ENCODE peak calls at places on chromosomes 13 and 19, in eight cellular contexts. One of them, this sample, is unnamed.

GRCh38 chr19:41930926-41931592 is 2.8 kb upstream of the ERFL start:
- DNase-seq in GM19239: no peak
- DNase-seq in NCI-H1105: no peak
- DNase-seq in activated T-cell treated with anti-CD3 and anti-CD28 coated beads, Interleukin-2, amount 50 U/mL, for 48 hours: peak; percentile 41
- DNase-seq in NCI-H510A treated with DMSO at 0.1 percent for 48 hours: no peak
- DNase-seq in stromal cell of bone marrow: no peak
- DNase-seq in heart right ventricle: no peak
- DNase-seq in Caco-2: no peak
- DNase-seq in this sample: no peak

GRCh38 chr13:92510416-92510815 is 716.2 kb upstream of the GPC6 start:
- DNase-seq in NCI-H510A treated with DMSO at 0.1 percent for 48 hours: no peak
- DNase-seq in activated T-cell treated with anti-CD3 and anti-CD28 coated beads, Interleukin-2, amount 50 U/mL, for 48 hours: no peak
- DNase-seq in NCI-H1105: no peak
- DNase-seq in stromal cell of bone marrow: no peak
- DNase-seq in GM19239: no peak
- DNase-seq in heart right ventricle: no peak
- DNase-seq in Caco-2: no peak
- DNase-seq in this sample: no peak

GRCh38 chr13:90362718-90363117 is 984.8 kb upstream of the MIR17HG start:
- DNase-seq in NCI-H1105: no peak
- DNase-seq in Caco-2: no peak
- DNase-seq in NCI-H510A treated with DMSO at 0.1 percent for 48 hours: no peak
- DNase-seq in stromal cell of bone marrow: no peak
- DNase-seq in GM19239: no peak
- DNase-seq in activated T-cell treated with anti-CD3 and anti-CD28 coated beads, Interleukin-2, amount 50 U/mL, for 48 hours: no peak
- DNase-seq in heart right ventricle: no peak
- DNase-seq in this sample: no peak

GRCh38 chr19:39416152-39416551 is 3.7 kb downstream of the PLEKHG2 start:
- DNase-seq in NCI-H1105: no peak
- DNase-seq in stromal cell of bone marrow: no peak
- DNase-seq in NCI-H510A treated with DMSO at 0.1 percent for 48 hours: no peak
- DNase-seq in Caco-2: no peak
- DNase-seq in GM19239: peak; percentile 2
- DNase-seq in activated T-cell treated with anti-CD3 and anti-CD28 coated beads, Interleukin-2, amount 50 U/mL, for 48 hours: no peak
- DNase-seq in heart right ventricle: no peak
- DNase-seq in this sample: no peak

GRCh38 chr19:58229255-58229639 is 533 bp downstream of the ZNF544 start:
- DNase-seq in stromal cell of bone marrow: peak; percentile 13
- DNase-seq in activated T-cell treated with anti-CD3 and anti-CD28 coated beads, Interleukin-2, amount 50 U/mL, for 48 hours: peak; percentile 51
- DNase-seq in NCI-H510A treated with DMSO at 0.1 percent for 48 hours: no peak
- DNase-seq in GM19239: no peak
- DNase-seq in heart right ventricle: no peak
- DNase-seq in NCI-H1105: peak; percentile 4
- DNase-seq in Caco-2: no peak
- DNase-seq in this sample: no peak

GRCh38 chr19:8240274-8241229 is 31.4 kb downstream of the CERS4 start:
- DNase-seq in heart right ventricle: peak; percentile 85
- DNase-seq in activated T-cell treated with anti-CD3 and anti-CD28 coated beads, Interleukin-2, amount 50 U/mL, for 48 hours: peak; percentile 62
- DNase-seq in Caco-2: peak; percentile 54
- DNase-seq in NCI-H1105: peak; percentile 45
- DNase-seq in GM19239: peak; percentile 86
- DNase-seq in stromal cell of bone marrow: peak; percentile 85
- DNase-seq in NCI-H510A treated with DMSO at 0.1 percent for 48 hours: no peak
- DNase-seq in this sample: peak; percentile 74

GRCh38 chr19:49829200-49829599 is 11.1 kb downstream of the MED25 start:
- DNase-seq in stromal cell of bone marrow: no peak
- DNase-seq in GM19239: no peak
- DNase-seq in heart right ventricle: no peak
- DNase-seq in NCI-H510A treated with DMSO at 0.1 percent for 48 hours: no peak
- DNase-seq in NCI-H1105: no peak
- DNase-seq in Caco-2: no peak
- DNase-seq in activated T-cell treated with anti-CD3 and anti-CD28 coated beads, Interleukin-2, amount 50 U/mL, for 48 hours: no peak
- DNase-seq in this sample: no peak

GRCh38 chr13:78309497-78310180 is 293.7 kb downstream of the POU4F1 start:
- DNase-seq in NCI-H1105: no peak
- DNase-seq in GM19239: no peak
- DNase-seq in stromal cell of bone marrow: no peak
- DNase-seq in activated T-cell treated with anti-CD3 and anti-CD28 coated beads, Interleukin-2, amount 50 U/mL, for 48 hours: no peak
- DNase-seq in NCI-H510A treated with DMSO at 0.1 percent for 48 hours: no peak
- DNase-seq in heart right ventricle: no peak
- DNase-seq in Caco-2: no peak
- DNase-seq in this sample: no peak

GRCh38 chr13:49098771-49099512 is 121.2 kb upstream of the MLNR start:
- DNase-seq in Caco-2: no peak
- DNase-seq in NCI-H510A treated with DMSO at 0.1 percent for 48 hours: no peak
- DNase-seq in GM19239: no peak
- DNase-seq in activated T-cell treated with anti-CD3 and anti-CD28 coated beads, Interleukin-2, amount 50 U/mL, for 48 hours: no peak
- DNase-seq in stromal cell of bone marrow: no peak
- DNase-seq in heart right ventricle: no peak
- DNase-seq in NCI-H1105: no peak
- DNase-seq in this sample: no peak

GRCh38 chr13:44814836-44815235 is 174.4 kb downstream of the NUFIP1 start:
- DNase-seq in GM19239: no peak
- DNase-seq in Caco-2: no peak
- DNase-seq in activated T-cell treated with anti-CD3 and anti-CD28 coated beads, Interleukin-2, amount 50 U/mL, for 48 hours: no peak
- DNase-seq in stromal cell of bone marrow: no peak
- DNase-seq in NCI-H1105: no peak
- DNase-seq in heart right ventricle: no peak
- DNase-seq in NCI-H510A treated with DMSO at 0.1 percent for 48 hours: no peak
- DNase-seq in this sample: no peak

GRCh38 chr13:20331949-20332348 is 99.8 kb upstream of the GJB6 start:
- DNase-seq in GM19239: no peak
- DNase-seq in NCI-H510A treated with DMSO at 0.1 percent for 48 hours: no peak
- DNase-seq in heart right ventricle: no peak
- DNase-seq in stromal cell of bone marrow: peak; percentile 10
- DNase-seq in NCI-H1105: no peak
- DNase-seq in Caco-2: no peak
- DNase-seq in activated T-cell treated with anti-CD3 and anti-CD28 coated beads, Interleukin-2, amount 50 U/mL, for 48 hours: no peak
- DNase-seq in this sample: no peak

GRCh38 chr13:68369739-68370138 is 1139.6 kb upstream of the PCDH9 start:
- DNase-seq in heart right ventricle: no peak
- DNase-seq in GM19239: no peak
- DNase-seq in activated T-cell treated with anti-CD3 and anti-CD28 coated beads, Interleukin-2, amount 50 U/mL, for 48 hours: no peak
- DNase-seq in NCI-H1105: no peak
- DNase-seq in Caco-2: no peak
- DNase-seq in stromal cell of bone marrow: no peak
- DNase-seq in NCI-H510A treated with DMSO at 0.1 percent for 48 hours: peak; percentile 85
- DNase-seq in this sample: no peak

GRCh38 chr13:47159853-47160550 is 263.1 kb upstream of the HTR2A start:
- DNase-seq in activated T-cell treated with anti-CD3 and anti-CD28 coated beads, Interleukin-2, amount 50 U/mL, for 48 hours: no peak
- DNase-seq in GM19239: no peak
- DNase-seq in stromal cell of bone marrow: no peak
- DNase-seq in heart right ventricle: no peak
- DNase-seq in NCI-H1105: no peak
- DNase-seq in Caco-2: no peak
- DNase-seq in NCI-H510A treated with DMSO at 0.1 percent for 48 hours: no peak
- DNase-seq in this sample: no peak

GRCh38 chr13:47426126-47426849 is 529.4 kb upstream of the HTR2A start:
- DNase-seq in stromal cell of bone marrow: peak; percentile 79
- DNase-seq in heart right ventricle: no peak
- DNase-seq in Caco-2: no peak
- DNase-seq in GM19239: no peak
- DNase-seq in NCI-H510A treated with DMSO at 0.1 percent for 48 hours: no peak
- DNase-seq in activated T-cell treated with anti-CD3 and anti-CD28 coated beads, Interleukin-2, amount 50 U/mL, for 48 hours: no peak
- DNase-seq in NCI-H1105: no peak
- DNase-seq in this sample: no peak

GRCh38 chr19:16588089-16588823 is 16.0 kb upstream of the SLC35E1 start:
- DNase-seq in Caco-2: no peak
- DNase-seq in activated T-cell treated with anti-CD3 and anti-CD28 coated beads, Interleukin-2, amount 50 U/mL, for 48 hours: peak; percentile 69
- DNase-seq in NCI-H510A treated with DMSO at 0.1 percent for 48 hours: peak; percentile 82
- DNase-seq in stromal cell of bone marrow: no peak
- DNase-seq in heart right ventricle: peak; percentile 34
- DNase-seq in NCI-H1105: no peak
- DNase-seq in GM19239: peak; percentile 70
- DNase-seq in this sample: peak; percentile 62

GRCh38 chr13:52812941-52813340 is 35.5 kb downstream of the PCDH8 start:
- DNase-seq in Caco-2: no peak
- DNase-seq in GM19239: no peak
- DNase-seq in activated T-cell treated with anti-CD3 and anti-CD28 coated beads, Interleukin-2, amount 50 U/mL, for 48 hours: no peak
- DNase-seq in NCI-H510A treated with DMSO at 0.1 percent for 48 hours: no peak
- DNase-seq in NCI-H1105: no peak
- DNase-seq in heart right ventricle: no peak
- DNase-seq in stromal cell of bone marrow: no peak
- DNase-seq in this sample: no peak

GRCh38 chr13:42876270-42876714 is 94.9 kb downstream of the FAM216B start:
- DNase-seq in stromal cell of bone marrow: no peak
- DNase-seq in activated T-cell treated with anti-CD3 and anti-CD28 coated beads, Interleukin-2, amount 50 U/mL, for 48 hours: no peak
- DNase-seq in heart right ventricle: no peak
- DNase-seq in GM19239: peak; percentile 56
- DNase-seq in Caco-2: no peak
- DNase-seq in NCI-H1105: no peak
- DNase-seq in NCI-H510A treated with DMSO at 0.1 percent for 48 hours: no peak
- DNase-seq in this sample: no peak

GRCh38 chr19:21569497-21569870 is 64.1 kb downstream of the ZNF429 start:
- DNase-seq in activated T-cell treated with anti-CD3 and anti-CD28 coated beads, Interleukin-2, amount 50 U/mL, for 48 hours: peak; percentile 24
- DNase-seq in GM19239: no peak
- DNase-seq in stromal cell of bone marrow: peak; percentile 7
- DNase-seq in NCI-H510A treated with DMSO at 0.1 percent for 48 hours: no peak
- DNase-seq in Caco-2: no peak
- DNase-seq in NCI-H1105: peak; percentile 53
- DNase-seq in heart right ventricle: peak; percentile 74
- DNase-seq in this sample: no peak

GRCh38 chr19:16897572-16898056 is 8.8 kb downstream of the F2RL3 start:
- DNase-seq in NCI-H1105: no peak
- DNase-seq in Caco-2: no peak
- DNase-seq in heart right ventricle: no peak
- DNase-seq in GM19239: no peak
- DNase-seq in stromal cell of bone marrow: no peak
- DNase-seq in NCI-H510A treated with DMSO at 0.1 percent for 48 hours: no peak
- DNase-seq in activated T-cell treated with anti-CD3 and anti-CD28 coated beads, Interleukin-2, amount 50 U/mL, for 48 hours: no peak
- DNase-seq in this sample: no peak

GRCh38 chr19:1254081-1254527 is 5.7 kb downstream of the MIDN start:
- DNase-seq in NCI-H510A treated with DMSO at 0.1 percent for 48 hours: no peak
- DNase-seq in GM19239: no peak
- DNase-seq in activated T-cell treated with anti-CD3 and anti-CD28 coated beads, Interleukin-2, amount 50 U/mL, for 48 hours: no peak
- DNase-seq in heart right ventricle: no peak
- DNase-seq in stromal cell of bone marrow: no peak
- DNase-seq in NCI-H1105: no peak
- DNase-seq in Caco-2: no peak
- DNase-seq in this sample: peak; percentile 31